ENCODE peak calls at places on chromosomes 1 and 21, in seven cellular contexts. F is GM23338; M is tibial artery; B is body of pancreas; Z is SJSA1; K is Jurkat, Clone E6-1; X is fibroblast of mammary gland. D is an unnamed sample.

GRCh38 chr1:191572479-191572878 is 585.8 kb upstream of the RGS18 start:
- DNase-seq in B (no peak), Z (no peak), M (no peak), F (no peak), X (no peak), K (no peak), D (no peak)

GRCh38 chr1:89908993-89909436 is 85.9 kb upstream of the ZNF326 start:
- DNase-seq in K (no peak), B (no peak), M (no peak), X (peak), F (no peak), Z (peak), D (no peak)

GRCh38 chr1:6245086-6245868 is 1.3 kb downstream of the HES3 start:
- DNase-seq in B (peak), F (peak), Z (peak), X (peak), M (peak), K (peak), D (no peak)

GRCh38 chr1:225999912-226000337 is 782 bp upstream of the SDE2 start:
- DNase-seq in Z (no peak), F (no peak), B (no peak), K (no peak), M (no peak), X (no peak), D (no peak)

GRCh38 chr1:150268342-150268705 is 492 bp downstream of the APH1A start:
- DNase-seq in Z (no peak), F (no peak), X (peak), K (no peak), B (peak), M (peak), D (no peak)

GRCh38 chr1:172298146-172298545 is 122.3 kb upstream of the C1orf105 start:
- DNase-seq in B (peak), X (peak), M (no peak), F (no peak), K (no peak), Z (no peak), D (no peak)

GRCh38 chr1:1254667-1254998 is 8.1 kb upstream of the C1QTNF12 start:
- DNase-seq in F (no peak), Z (peak), X (no peak), K (no peak), B (no peak), M (no peak), D (no peak)

GRCh38 chr1:229028509-229028908 is 242.4 kb upstream of the RAB4A start:
- DNase-seq in B (no peak), M (no peak), F (peak), Z (no peak), X (no peak), K (no peak), D (no peak)

GRCh38 chr1:36095760-36096405 is 7.2 kb downstream of the ADPRS start:
- DNase-seq in F (no peak), B (no peak), M (no peak), Z (no peak), K (no peak), X (peak), D (no peak)

GRCh38 chr1:51654000-51654399 is 37.1 kb downstream of the OSBPL9 start:
- DNase-seq in F (no peak), M (no peak), Z (no peak), X (no peak), K (no peak), B (no peak), D (no peak)

GRCh38 chr21:38140192-38140905 is 116.4 kb upstream of the KCNJ15 start:
- DNase-seq in K (no peak), Z (no peak), M (peak), X (peak), B (peak), F (no peak), D (no peak)

GRCh38 chr1:25871086-25871703 is 4.3 kb downstream of the PAQR7 start:
- DNase-seq in M (no peak), X (no peak), B (peak), Z (no peak), K (no peak), F (peak), D (no peak)

GRCh38 chr1:152029144-152029936 is 7.5 kb downstream of the S100A11 start:
- DNase-seq in K (no peak), Z (no peak), M (no peak), X (peak), F (no peak), B (no peak), D (no peak)

GRCh38 chr1:116345830-116346229 is 27.2 kb upstream of the ATP1A1 start:
- DNase-seq in B (no peak), M (no peak), F (peak), Z (no peak), K (peak), X (no peak), D (no peak)

GRCh38 chr1:41509270-41509671 is 24.8 kb upstream of the EDN2 start:
- DNase-seq in X (no peak), B (no peak), K (no peak), F (no peak), Z (no peak), M (no peak), D (no peak)

GRCh38 chr1:181655756-181656155 is 172.4 kb downstream of the CACNA1E start:
- DNase-seq in K (no peak), F (no peak), X (peak), B (no peak), Z (no peak), M (no peak), D (no peak)

GRCh38 chr21:42463861-42464515 is 32.0 kb downstream of the RSPH1 start:
- DNase-seq in M (no peak), B (no peak), X (peak), Z (peak), F (peak), K (peak), D (no peak)

GRCh38 chr1:248886237-248886895 is 19.7 kb upstream of the PGBD2 start:
- DNase-seq in X (peak), F (peak), M (no peak), B (no peak), Z (no peak), K (no peak), D (no peak)

GRCh38 chr1:179831852-179832699 is 45.5 kb downstream of the TOR1AIP2 start:
- DNase-seq in B (no peak), X (no peak), F (no peak), M (no peak), Z (peak), K (peak), D (no peak)

GRCh38 chr21:9767592-9768375 is 753.6 kb upstream of the TPTE start:
- DNase-seq in K (no peak), F (no peak), X (no peak), M (no peak), B (no peak), Z (no peak), D (no peak)

DNA sequence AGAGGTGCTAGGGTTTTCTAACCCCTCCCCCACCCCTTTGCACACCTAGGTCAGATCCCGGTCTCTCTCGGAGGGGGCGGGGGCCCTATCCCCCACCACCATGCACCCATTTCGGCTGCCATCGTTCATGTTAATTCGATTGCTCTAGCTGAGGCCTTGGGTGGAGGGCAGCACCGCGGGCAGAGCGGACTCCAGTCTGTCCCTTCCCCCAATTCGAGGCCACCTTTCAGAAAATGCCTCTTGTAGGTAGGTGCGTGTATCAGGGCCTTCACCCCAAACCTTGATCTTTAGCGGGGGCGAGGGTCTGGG is 6.8 kb downstream of the EFNA4 start:
- DNase-seq in K (no peak), B (no peak), F (peak), Z (no peak), M (no peak), X (no peak), D (no peak)
- H3K4me3 ChIP-seq in K (peak), B (no peak), F (peak), Z (no peak), M (peak), X (peak), D (peak)

GRCh38 chr1:32127780-32128179 is 19.9 kb downstream of the KPNA6 start:
- DNase-seq in X (no peak), B (no peak), K (no peak), M (no peak), Z (no peak), F (peak), D (no peak)
- H3K4me3 ChIP-seq in X (no peak), B (no peak), K (no peak), M (no peak), Z (no peak), F (no peak), D (no peak)

DNA sequence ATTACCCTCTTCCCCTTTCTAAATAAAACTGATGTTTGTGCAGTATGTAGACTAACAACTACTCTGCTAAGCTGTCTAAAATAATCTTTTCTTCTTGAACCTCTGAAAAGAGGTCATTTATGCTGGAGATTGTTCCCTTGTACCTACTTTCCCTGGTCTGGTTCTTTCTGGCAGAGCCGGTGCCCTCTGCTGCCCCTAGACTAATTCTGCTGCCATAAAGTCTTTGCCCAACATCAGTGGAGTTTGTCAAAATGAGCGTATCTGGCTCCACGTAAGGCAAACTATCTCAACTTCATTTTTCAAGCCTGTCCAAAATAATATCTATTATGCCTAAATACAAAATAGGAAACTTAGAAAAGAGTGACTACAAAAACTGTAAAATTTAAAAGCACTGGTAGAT is 30.9 kb upstream of the ANGPTL7 start:
- DNase-seq in X (no peak), B (no peak), M (no peak), Z (no peak), F (no peak), K (no peak), D (no peak)
- H3K4me3 ChIP-seq in X (no peak), B (no peak), M (no peak), Z (no peak), F (no peak), K (no peak), D (no peak)

DNA sequence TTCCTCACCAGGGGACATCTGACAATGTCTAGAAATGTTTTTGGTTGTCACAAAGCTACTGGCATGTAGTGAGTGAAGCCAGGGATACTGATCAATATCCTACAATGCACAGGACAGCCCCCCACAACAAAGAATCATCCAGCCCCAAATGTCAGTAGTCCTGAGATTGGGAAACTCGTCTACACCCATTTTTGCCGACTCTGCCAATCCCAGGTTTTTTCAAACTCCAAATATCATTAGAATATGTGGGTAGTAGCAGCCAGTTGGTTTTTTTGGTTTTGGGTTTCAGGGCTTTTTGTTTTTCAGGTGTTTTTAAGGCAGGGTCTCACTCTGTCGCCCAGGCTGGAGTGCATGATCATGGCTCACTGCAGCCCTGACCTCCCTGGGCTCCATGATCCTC is 5.9 kb downstream of the SPATA46 start:
- DNase-seq in K (no peak), M (no peak), B (no peak), X (no peak), F (no peak), Z (no peak), D (no peak)
- H3K4me3 ChIP-seq in K (no peak), M (no peak), B (no peak), X (no peak), F (no peak), Z (no peak), D (no peak)

GRCh38 chr1:92577251-92577895 is 90.6 kb upstream of the GFI1 start:
- DNase-seq in Z (no peak), K (no peak), F (peak), B (no peak), M (no peak), X (peak), D (no peak)
- H3K4me3 ChIP-seq in Z (no peak), K (no peak), F (no peak), B (no peak), M (no peak), X (no peak), D (no peak)

GRCh38 chr1:202034149-202034682 is 23.8 kb downstream of the ELF3 start:
- DNase-seq in X (no peak), Z (no peak), F (no peak), B (no peak), K (no peak), M (no peak), D (no peak)
- H3K4me3 ChIP-seq in X (no peak), Z (no peak), F (no peak), B (no peak), K (no peak), M (peak), D (peak)

DNA sequence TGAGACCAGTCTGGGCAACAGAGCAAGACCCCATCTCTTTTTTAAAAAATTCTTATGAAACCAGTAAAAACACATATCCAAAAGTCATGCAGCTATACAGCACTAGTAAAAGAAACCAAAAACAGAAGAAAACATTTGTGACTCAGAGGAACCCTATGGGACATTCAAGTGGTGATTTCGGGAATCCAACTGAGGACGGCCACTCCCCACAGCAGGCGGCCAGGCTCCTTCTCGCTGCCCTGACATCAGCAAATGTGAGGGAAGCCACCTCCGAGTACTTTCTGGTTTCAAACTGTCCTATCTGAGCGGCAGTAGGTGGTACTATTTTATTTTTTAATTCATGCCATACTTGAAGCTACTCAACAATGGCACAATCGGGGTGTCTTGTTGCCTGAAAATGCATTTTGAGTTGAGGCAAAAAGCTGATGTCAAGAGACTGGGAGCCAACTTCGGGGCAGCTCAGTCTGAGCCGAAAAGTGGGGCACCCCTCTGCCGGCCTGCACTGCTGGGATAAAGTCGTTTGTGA is 3.3 kb downstream of the SUMO3 start:
- DNase-seq in M (no peak), B (no peak), X (peak), K (no peak), F (no peak), Z (no peak), D (no peak)
- H3K4me3 ChIP-seq in M (no peak), B (no peak), X (no peak), K (no peak), F (no peak), Z (no peak), D (no peak)